ENCODE peak calls at places on chromosomes 13 and 19, in ten cellular contexts. One of them, this sample, is unnamed.

GRCh38 chr19:56759531-56759930 is 81.0 kb downstream of the PEG3 start:
- DNase-seq in ovary: no peak
- DNase-seq in foreskin fibroblast: no peak
- DNase-seq in mesenchymal stem cell: no peak
- DNase-seq in AG10803: no peak
- DNase-seq in CD8-positive, alpha-beta memory T cell: no peak
- DNase-seq in pancreas: no peak
- DNase-seq in kidney: no peak
- DNase-seq in tibial artery: no peak
- DNase-seq in body of pancreas: no peak
- DNase-seq in this sample: no peak

GRCh38 chr13:31209172-31209818 is 9.5 kb downstream of the B3GLCT start:
- DNase-seq in ovary: peak; percentile 37
- DNase-seq in foreskin fibroblast: peak; percentile 44
- DNase-seq in mesenchymal stem cell: peak; percentile 46
- DNase-seq in AG10803: peak; percentile 58
- DNase-seq in CD8-positive, alpha-beta memory T cell: no peak
- DNase-seq in pancreas: peak; percentile 7
- DNase-seq in kidney: no peak
- DNase-seq in tibial artery: no peak
- DNase-seq in body of pancreas: peak; percentile 33
- DNase-seq in this sample: no peak

GRCh38 chr19:29432677-29433076 is 93.1 kb upstream of the VSTM2B start:
- DNase-seq in ovary: no peak
- DNase-seq in foreskin fibroblast: no peak
- DNase-seq in mesenchymal stem cell: no peak
- DNase-seq in AG10803: no peak
- DNase-seq in CD8-positive, alpha-beta memory T cell: no peak
- DNase-seq in pancreas: no peak
- DNase-seq in kidney: no peak
- DNase-seq in tibial artery: no peak
- DNase-seq in body of pancreas: no peak
- DNase-seq in this sample: no peak

GRCh38 chr13:28638756-28639155 is 20.2 kb upstream of the POMP start:
- DNase-seq in ovary: no peak
- DNase-seq in foreskin fibroblast: no peak
- DNase-seq in mesenchymal stem cell: no peak
- DNase-seq in AG10803: no peak
- DNase-seq in CD8-positive, alpha-beta memory T cell: no peak
- DNase-seq in pancreas: no peak
- DNase-seq in kidney: no peak
- DNase-seq in tibial artery: no peak
- DNase-seq in body of pancreas: no peak
- DNase-seq in this sample: no peak

GRCh38 chr13:113820813-113821651 is 42.8 kb downstream of the GAS6 start:
- DNase-seq in ovary: peak; percentile 84
- DNase-seq in foreskin fibroblast: peak; percentile 99
- DNase-seq in mesenchymal stem cell: peak; percentile 99
- DNase-seq in AG10803: peak; percentile 99
- DNase-seq in CD8-positive, alpha-beta memory T cell: no peak
- DNase-seq in pancreas: no peak
- DNase-seq in kidney: no peak
- DNase-seq in tibial artery: peak; percentile 94
- DNase-seq in body of pancreas: peak; percentile 59
- DNase-seq in this sample: no peak

GRCh38 chr19:17021793-17022590 is 4.6 kb downstream of the CPAMD8 start:
- DNase-seq in ovary: no peak
- DNase-seq in foreskin fibroblast: peak; percentile 47
- DNase-seq in mesenchymal stem cell: peak; percentile 61
- DNase-seq in AG10803: peak; percentile 12
- DNase-seq in CD8-positive, alpha-beta memory T cell: no peak
- DNase-seq in pancreas: no peak
- DNase-seq in kidney: no peak
- DNase-seq in tibial artery: no peak
- DNase-seq in body of pancreas: peak; percentile 16
- DNase-seq in this sample: no peak

GRCh38 chr19:16714702-16715294 is 4.8 kb upstream of the NWD1 start:
- DNase-seq in ovary: peak; percentile 33
- DNase-seq in foreskin fibroblast: peak; percentile 53
- DNase-seq in mesenchymal stem cell: peak; percentile 39
- DNase-seq in AG10803: peak; percentile 19
- DNase-seq in CD8-positive, alpha-beta memory T cell: peak; percentile 54
- DNase-seq in pancreas: no peak
- DNase-seq in kidney: no peak
- DNase-seq in tibial artery: peak; percentile 67
- DNase-seq in body of pancreas: peak; percentile 27
- DNase-seq in this sample: no peak

GRCh38 chr19:38556521-38557174 is 61.1 kb downstream of the MAP4K1 start:
- DNase-seq in ovary: no peak
- DNase-seq in foreskin fibroblast: peak; percentile 21
- DNase-seq in mesenchymal stem cell: no peak
- DNase-seq in AG10803: peak; percentile 2
- DNase-seq in CD8-positive, alpha-beta memory T cell: peak; percentile 63
- DNase-seq in pancreas: no peak
- DNase-seq in kidney: no peak
- DNase-seq in tibial artery: no peak
- DNase-seq in body of pancreas: no peak
- DNase-seq in this sample: no peak

GRCh38 chr19:23509686-23510450 is 114.6 kb upstream of the ZNF91 start:
- DNase-seq in ovary: no peak
- DNase-seq in foreskin fibroblast: no peak
- DNase-seq in mesenchymal stem cell: no peak
- DNase-seq in AG10803: no peak
- DNase-seq in CD8-positive, alpha-beta memory T cell: no peak
- DNase-seq in pancreas: no peak
- DNase-seq in kidney: no peak
- DNase-seq in tibial artery: no peak
- DNase-seq in body of pancreas: no peak
- DNase-seq in this sample: no peak

GRCh38 chr13:48640767-48641166 is 13.0 kb upstream of the CYSLTR2 start:
- DNase-seq in ovary: no peak
- DNase-seq in foreskin fibroblast: no peak
- DNase-seq in mesenchymal stem cell: no peak
- DNase-seq in AG10803: no peak
- DNase-seq in CD8-positive, alpha-beta memory T cell: no peak
- DNase-seq in pancreas: no peak
- DNase-seq in kidney: no peak
- DNase-seq in tibial artery: no peak
- DNase-seq in body of pancreas: no peak
- DNase-seq in this sample: no peak

GRCh38 chr13:27354379-27354778 is 70.0 kb upstream of the GTF3A start:
- DNase-seq in ovary: no peak
- DNase-seq in foreskin fibroblast: peak; percentile 51
- DNase-seq in mesenchymal stem cell: peak; percentile 55
- DNase-seq in AG10803: peak; percentile 69
- DNase-seq in CD8-positive, alpha-beta memory T cell: no peak
- DNase-seq in pancreas: no peak
- DNase-seq in kidney: no peak
- DNase-seq in tibial artery: no peak
- DNase-seq in body of pancreas: no peak
- DNase-seq in this sample: no peak

GRCh38 chr19:48918801-48919247 is 14.7 kb upstream of the DHDH start:
- DNase-seq in ovary: no peak
- DNase-seq in foreskin fibroblast: peak; percentile 38
- DNase-seq in mesenchymal stem cell: peak; percentile 25
- DNase-seq in AG10803: no peak
- DNase-seq in CD8-positive, alpha-beta memory T cell: no peak
- DNase-seq in pancreas: no peak
- DNase-seq in kidney: no peak
- DNase-seq in tibial artery: no peak
- DNase-seq in body of pancreas: no peak
- DNase-seq in this sample: no peak

GRCh38 chr19:33558846-33559245 is 37.3 kb upstream of the PEPD start:
- DNase-seq in ovary: no peak
- DNase-seq in foreskin fibroblast: peak; percentile 14
- DNase-seq in mesenchymal stem cell: no peak
- DNase-seq in AG10803: peak; percentile 4
- DNase-seq in CD8-positive, alpha-beta memory T cell: no peak
- DNase-seq in pancreas: no peak
- DNase-seq in kidney: no peak
- DNase-seq in tibial artery: no peak
- DNase-seq in body of pancreas: no peak
- DNase-seq in this sample: peak; percentile 15

GRCh38 chr19:12838182-12838890 is at the start of gene MAST1:
- DNase-seq in ovary: no peak
- DNase-seq in foreskin fibroblast: peak; percentile 62
- DNase-seq in mesenchymal stem cell: peak; percentile 21
- DNase-seq in AG10803: no peak
- DNase-seq in CD8-positive, alpha-beta memory T cell: peak; percentile 61
- DNase-seq in pancreas: no peak
- DNase-seq in kidney: no peak
- DNase-seq in tibial artery: no peak
- DNase-seq in body of pancreas: peak; percentile 41
- DNase-seq in this sample: no peak

GRCh38 chr19:4832776-4833175 is 1.3 kb upstream of the TICAM1 start:
- DNase-seq in ovary: no peak
- DNase-seq in foreskin fibroblast: no peak
- DNase-seq in mesenchymal stem cell: no peak
- DNase-seq in AG10803: no peak
- DNase-seq in CD8-positive, alpha-beta memory T cell: no peak
- DNase-seq in pancreas: no peak
- DNase-seq in kidney: no peak
- DNase-seq in tibial artery: no peak
- DNase-seq in body of pancreas: no peak
- DNase-seq in this sample: no peak

GRCh38 chr19:4829001-4829712 is 2.4 kb downstream of the TICAM1 start:
- DNase-seq in ovary: no peak
- DNase-seq in foreskin fibroblast: no peak
- DNase-seq in mesenchymal stem cell: no peak
- DNase-seq in AG10803: no peak
- DNase-seq in CD8-positive, alpha-beta memory T cell: no peak
- DNase-seq in pancreas: peak; percentile 49
- DNase-seq in kidney: no peak
- DNase-seq in tibial artery: no peak
- DNase-seq in body of pancreas: peak; percentile 62
- DNase-seq in this sample: no peak

GRCh38 chr19:4830768-4831265 is 695 bp downstream of the TICAM1 start:
- DNase-seq in ovary: no peak
- DNase-seq in foreskin fibroblast: no peak
- DNase-seq in mesenchymal stem cell: no peak
- DNase-seq in AG10803: no peak
- DNase-seq in CD8-positive, alpha-beta memory T cell: no peak
- DNase-seq in pancreas: no peak
- DNase-seq in kidney: no peak
- DNase-seq in tibial artery: no peak
- DNase-seq in body of pancreas: no peak
- DNase-seq in this sample: no peak

GRCh38 chr19:4831351-4832340 is at the start of gene TICAM1:
- DNase-seq in ovary: peak; percentile 66
- DNase-seq in foreskin fibroblast: peak; percentile 87
- DNase-seq in mesenchymal stem cell: peak; percentile 88
- DNase-seq in AG10803: peak; percentile 63
- DNase-seq in CD8-positive, alpha-beta memory T cell: peak; percentile 83
- DNase-seq in pancreas: peak; percentile 73
- DNase-seq in kidney: peak; percentile 93
- DNase-seq in tibial artery: peak; percentile 88
- DNase-seq in body of pancreas: peak; percentile 75
- DNase-seq in this sample: peak; percentile 19

GRCh38 chr19:4830332-4830731 is 1.2 kb downstream of the TICAM1 start:
- DNase-seq in ovary: no peak
- DNase-seq in foreskin fibroblast: no peak
- DNase-seq in mesenchymal stem cell: no peak
- DNase-seq in AG10803: no peak
- DNase-seq in CD8-positive, alpha-beta memory T cell: no peak
- DNase-seq in pancreas: no peak
- DNase-seq in kidney: no peak
- DNase-seq in tibial artery: no peak
- DNase-seq in body of pancreas: no peak
- DNase-seq in this sample: no peak
- H3K4me3 ChIP-seq in ovary: peak overlapping the region; percentile 85
- H3K4me3 ChIP-seq in foreskin fibroblast: peak overlapping the region; percentile 96
- H3K4me3 ChIP-seq in mesenchymal stem cell: peak overlapping the region; percentile 97
- H3K4me3 ChIP-seq in AG10803: peak overlapping the region; percentile 93
- H3K4me3 ChIP-seq in CD8-positive, alpha-beta memory T cell: peak overlapping the region; percentile 75
- H3K4me3 ChIP-seq in pancreas: no peak overlapping the region
- H3K4me3 ChIP-seq in kidney: peak overlapping the region; percentile 84
- H3K4me3 ChIP-seq in tibial artery: peak overlapping the region; percentile 83
- H3K4me3 ChIP-seq in body of pancreas: no peak overlapping the region
- H3K4me3 ChIP-seq in this sample: peak overlapping the region; percentile 80

GRCh38 chr19:51891193-51891747 is 3.5 kb upstream of the ZNF577 start:
- DNase-seq in ovary: no peak
- DNase-seq in foreskin fibroblast: no peak
- DNase-seq in mesenchymal stem cell: peak; percentile 11
- DNase-seq in AG10803: no peak
- DNase-seq in CD8-positive, alpha-beta memory T cell: no peak
- DNase-seq in pancreas: no peak
- DNase-seq in kidney: no peak
- DNase-seq in tibial artery: no peak
- DNase-seq in body of pancreas: no peak
- DNase-seq in this sample: no peak
- H3K4me3 ChIP-seq in ovary: no peak overlapping the region
- H3K4me3 ChIP-seq in foreskin fibroblast: no peak overlapping the region
- H3K4me3 ChIP-seq in mesenchymal stem cell: peak overlapping the region; percentile 58
- H3K4me3 ChIP-seq in AG10803: no peak overlapping the region
- H3K4me3 ChIP-seq in CD8-positive, alpha-beta memory T cell: peak overlapping the region; percentile 45
- H3K4me3 ChIP-seq in pancreas: no peak overlapping the region
- H3K4me3 ChIP-seq in kidney: peak overlapping the region; percentile 21
- H3K4me3 ChIP-seq in tibial artery: no peak overlapping the region
- H3K4me3 ChIP-seq in body of pancreas: no peak overlapping the region
- H3K4me3 ChIP-seq in this sample: no peak overlapping the region

GRCh38 chr19:43908659-43909058 is 26.4 kb downstream of the ZNF45 start:
- DNase-seq in ovary: no peak
- DNase-seq in foreskin fibroblast: no peak
- DNase-seq in mesenchymal stem cell: no peak
- DNase-seq in AG10803: no peak
- DNase-seq in CD8-positive, alpha-beta memory T cell: no peak
- DNase-seq in pancreas: no peak
- DNase-seq in kidney: no peak
- DNase-seq in tibial artery: no peak
- DNase-seq in body of pancreas: no peak
- DNase-seq in this sample: no peak
- H3K4me3 ChIP-seq in ovary: no peak overlapping the region
- H3K4me3 ChIP-seq in foreskin fibroblast: no peak overlapping the region
- H3K4me3 ChIP-seq in mesenchymal stem cell: no peak overlapping the region
- H3K4me3 ChIP-seq in AG10803: no peak overlapping the region
- H3K4me3 ChIP-seq in CD8-positive, alpha-beta memory T cell: no peak overlapping the region
- H3K4me3 ChIP-seq in pancreas: no peak overlapping the region
- H3K4me3 ChIP-seq in kidney: peak overlapping the region; percentile 29
- H3K4me3 ChIP-seq in tibial artery: no peak overlapping the region
- H3K4me3 ChIP-seq in body of pancreas: no peak overlapping the region
- H3K4me3 ChIP-seq in this sample: no peak overlapping the region

DNA sequence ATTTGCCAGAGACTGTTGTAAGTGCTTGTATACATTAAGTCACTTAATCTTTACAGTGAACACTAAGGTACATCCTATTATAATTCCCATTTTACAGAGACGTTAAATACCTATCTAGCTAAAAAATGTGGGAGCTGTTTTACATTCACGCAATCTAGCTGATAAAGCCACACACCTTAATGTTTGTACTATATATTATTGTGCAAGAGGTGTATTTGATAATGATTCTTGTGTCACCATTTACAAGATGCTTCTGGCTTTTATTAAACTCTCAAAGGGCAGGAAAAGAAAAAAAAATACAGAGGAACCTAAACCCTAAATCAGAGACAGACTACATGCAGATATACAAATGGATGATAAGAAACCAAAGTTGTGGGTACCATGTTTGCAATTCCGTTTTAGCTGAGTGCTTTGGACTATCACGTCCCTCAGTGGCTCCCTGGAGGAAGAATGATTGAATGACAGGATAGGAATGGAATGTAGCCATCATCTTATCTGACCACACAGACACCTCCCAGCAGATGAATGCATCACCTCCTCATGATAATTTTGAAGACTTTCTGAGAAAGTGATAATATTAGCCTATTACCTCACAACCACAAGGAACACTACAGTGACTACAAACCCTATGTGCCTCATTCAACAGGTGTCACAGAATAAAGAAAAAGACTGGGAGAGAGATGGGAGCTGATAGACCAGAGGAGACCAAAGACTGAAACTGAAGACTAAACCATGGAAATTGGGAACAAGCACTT is 230.5 kb upstream of the SERP2 start:
- DNase-seq in ovary: no peak
- DNase-seq in foreskin fibroblast: peak; percentile 30
- DNase-seq in mesenchymal stem cell: peak; percentile 47
- DNase-seq in AG10803: no peak
- DNase-seq in CD8-positive, alpha-beta memory T cell: no peak
- DNase-seq in pancreas: no peak
- DNase-seq in kidney: no peak
- DNase-seq in tibial artery: no peak
- DNase-seq in body of pancreas: no peak
- DNase-seq in this sample: no peak
- H3K4me3 ChIP-seq in ovary: peak overlapping the region; percentile 53
- H3K4me3 ChIP-seq in foreskin fibroblast: no peak overlapping the region
- H3K4me3 ChIP-seq in mesenchymal stem cell: peak overlapping the region; percentile 79
- H3K4me3 ChIP-seq in AG10803: no peak overlapping the region
- H3K4me3 ChIP-seq in CD8-positive, alpha-beta memory T cell: no peak overlapping the region
- H3K4me3 ChIP-seq in pancreas: peak overlapping the region; percentile 29
- H3K4me3 ChIP-seq in kidney: peak overlapping the region; percentile 87
- H3K4me3 ChIP-seq in tibial artery: peak overlapping the region; percentile 61
- H3K4me3 ChIP-seq in body of pancreas: no peak overlapping the region
- H3K4me3 ChIP-seq in this sample: peak overlapping the region; percentile 52